ENCODE peak calls at places on chromosome X, in four cellular contexts. L is Right ventricle myocardium inferior, I is activated T-cell treated with anti-CD3 and anti-CD28 coated beads for 24 hours, F is cardiac muscle cell. V is an unnamed sample.
A peak's percentile ranks its signal among the peaks of the same experiment; 100 is the strongest.

GRCh38 chrX:40543661-40544328 is 37.0 kb upstream of the ATP6AP2 start:
- DNase-seq in L (no peak), F (peak; percentile 65), I (no peak), V (peak; percentile 25)

GRCh38 chrX:2664497-2664896 is 26.6 kb upstream of the CD99 start:
- DNase-seq in I (no peak), F (peak; percentile 87), L (no peak), V (no peak)

GRCh38 chrX:149504915-149505651 is at the start of gene IDS:
- DNase-seq in I (peak; percentile 77), L (peak; percentile 95), F (peak; percentile 88), V (peak; percentile 87)

GRCh38 chrX:142804085-142804484 is 221.6 kb upstream of the SPANXN4 start:
- DNase-seq in I (no peak), L (no peak), F (no peak), V (peak; percentile 25)

GRCh38 chrX:8987672-8988250 is 46.2 kb downstream of the FAM9B start:
- DNase-seq in L (no peak), F (no peak), I (peak; percentile 4), V (no peak)

GRCh38 chrX:30951003-30951402 is 61.9 kb upstream of the TAB3 start:
- DNase-seq in L (no peak), F (no peak), I (no peak), V (no peak)

GRCh38 chrX:93695981-93696380 is 22.0 kb downstream of the FAM133A start:
- DNase-seq in I (no peak), F (no peak), L (no peak), V (no peak)

GRCh38 chrX:4655743-4656142 is 942.3 kb upstream of the PRKX start:
- DNase-seq in I (no peak), L (no peak), F (no peak), V (no peak)

GRCh38 chrX:69153060-69153730 is 12.1 kb downstream of the PJA1 start:
- DNase-seq in I (no peak), F (peak; percentile 86), L (no peak), V (peak; percentile 63)

GRCh38 chrX:16882188-16882587 is 12.0 kb upstream of the RBBP7 start:
- DNase-seq in F (peak; percentile 53), L (no peak), I (no peak), V (peak; percentile 33)

GRCh38 chrX:134202561-134202960 is 34.4 kb upstream of the CCDC160 start:
- DNase-seq in I (no peak), F (no peak), L (no peak), V (no peak)